ENCODE peak calls at places on chromosomes 16 and 17, in ten cellular contexts. One of them, this sample, is unnamed.

GRCh38 chr17:64687959-64688358 is 25.9 kb upstream of the SMURF2 start:
- DNase-seq in transverse colon: no peak
- DNase-seq in OCI-LY7: no peak
- DNase-seq in lower lobe of right lung: no peak
- DNase-seq in PC-3: peak; percentile 70
- DNase-seq in psoas muscle: no peak
- DNase-seq in adipocyte: no peak
- DNase-seq in heart right ventricle: no peak
- DNase-seq in Caco-2: no peak
- DNase-seq in ascending aorta: no peak
- DNase-seq in this sample: no peak

GRCh38 chr16:30961384-30961783 is 3.8 kb downstream of the SETD1A start:
- DNase-seq in transverse colon: no peak
- DNase-seq in OCI-LY7: no peak
- DNase-seq in lower lobe of right lung: no peak
- DNase-seq in PC-3: no peak
- DNase-seq in psoas muscle: no peak
- DNase-seq in adipocyte: no peak
- DNase-seq in heart right ventricle: no peak
- DNase-seq in Caco-2: no peak
- DNase-seq in ascending aorta: no peak
- DNase-seq in this sample: no peak

GRCh38 chr17:73900516-73900915 is 256.3 kb upstream of the SDK2 start:
- DNase-seq in transverse colon: no peak
- DNase-seq in OCI-LY7: no peak
- DNase-seq in lower lobe of right lung: no peak
- DNase-seq in PC-3: no peak
- DNase-seq in psoas muscle: no peak
- DNase-seq in adipocyte: no peak
- DNase-seq in heart right ventricle: no peak
- DNase-seq in Caco-2: no peak
- DNase-seq in ascending aorta: no peak
- DNase-seq in this sample: no peak

GRCh38 chr16:88069397-88070168 is 118.3 kb downstream of the BANP start:
- DNase-seq in transverse colon: peak; percentile 83
- DNase-seq in OCI-LY7: peak; percentile 98
- DNase-seq in lower lobe of right lung: peak; percentile 30
- DNase-seq in PC-3: no peak
- DNase-seq in psoas muscle: no peak
- DNase-seq in adipocyte: no peak
- DNase-seq in heart right ventricle: no peak
- DNase-seq in Caco-2: no peak
- DNase-seq in ascending aorta: no peak
- DNase-seq in this sample: no peak

GRCh38 chr17:66633322-66633965 is 201.5 kb upstream of the CACNG5 start:
- DNase-seq in transverse colon: no peak
- DNase-seq in OCI-LY7: no peak
- DNase-seq in lower lobe of right lung: no peak
- DNase-seq in PC-3: no peak
- DNase-seq in psoas muscle: no peak
- DNase-seq in adipocyte: peak; percentile 30
- DNase-seq in heart right ventricle: no peak
- DNase-seq in Caco-2: no peak
- DNase-seq in ascending aorta: no peak
- DNase-seq in this sample: no peak

GRCh38 chr17:66357037-66357436 is 54.6 kb downstream of the PRKCA start:
- DNase-seq in transverse colon: no peak
- DNase-seq in OCI-LY7: no peak
- DNase-seq in lower lobe of right lung: no peak
- DNase-seq in PC-3: peak; percentile 30
- DNase-seq in psoas muscle: no peak
- DNase-seq in adipocyte: peak; percentile 39
- DNase-seq in heart right ventricle: no peak
- DNase-seq in Caco-2: no peak
- DNase-seq in ascending aorta: no peak
- DNase-seq in this sample: no peak

GRCh38 chr17:80984749-80985148 is 6.9 kb upstream of the CHMP6 start:
- DNase-seq in transverse colon: no peak
- DNase-seq in OCI-LY7: no peak
- DNase-seq in lower lobe of right lung: no peak
- DNase-seq in PC-3: no peak
- DNase-seq in psoas muscle: peak; percentile 28
- DNase-seq in adipocyte: peak; percentile 86
- DNase-seq in heart right ventricle: no peak
- DNase-seq in Caco-2: no peak
- DNase-seq in ascending aorta: no peak
- DNase-seq in this sample: no peak

GRCh38 chr16:84489141-84489540 is 15.3 kb downstream of the MEAK7 start:
- DNase-seq in transverse colon: no peak
- DNase-seq in OCI-LY7: no peak
- DNase-seq in lower lobe of right lung: no peak
- DNase-seq in PC-3: no peak
- DNase-seq in psoas muscle: no peak
- DNase-seq in adipocyte: no peak
- DNase-seq in heart right ventricle: no peak
- DNase-seq in Caco-2: no peak
- DNase-seq in ascending aorta: no peak
- DNase-seq in this sample: no peak

GRCh38 chr16:15897834-15898254 is 9.4 kb upstream of the CEP20 start:
- DNase-seq in transverse colon: no peak
- DNase-seq in OCI-LY7: peak; percentile 51
- DNase-seq in lower lobe of right lung: no peak
- DNase-seq in PC-3: peak; percentile 38
- DNase-seq in psoas muscle: no peak
- DNase-seq in adipocyte: peak; percentile 63
- DNase-seq in heart right ventricle: no peak
- DNase-seq in Caco-2: no peak
- DNase-seq in ascending aorta: no peak
- DNase-seq in this sample: no peak

GRCh38 chr16:2388875-2389433 is 40.3 kb upstream of the CCNF start:
- DNase-seq in transverse colon: peak; percentile 7
- DNase-seq in OCI-LY7: no peak
- DNase-seq in lower lobe of right lung: no peak
- DNase-seq in PC-3: peak; percentile 84
- DNase-seq in psoas muscle: no peak
- DNase-seq in adipocyte: no peak
- DNase-seq in heart right ventricle: no peak
- DNase-seq in Caco-2: no peak
- DNase-seq in ascending aorta: peak; percentile 63
- DNase-seq in this sample: no peak

GRCh38 chr17:18291718-18292540 is 22.9 kb downstream of the TOP3A start:
- DNase-seq in transverse colon: no peak
- DNase-seq in OCI-LY7: no peak
- DNase-seq in lower lobe of right lung: no peak
- DNase-seq in PC-3: no peak
- DNase-seq in psoas muscle: no peak
- DNase-seq in adipocyte: no peak
- DNase-seq in heart right ventricle: no peak
- DNase-seq in Caco-2: no peak
- DNase-seq in ascending aorta: no peak
- DNase-seq in this sample: no peak

GRCh38 chr16:28105954-28106353 is 42.4 kb upstream of the GSG1L start:
- DNase-seq in transverse colon: no peak
- DNase-seq in OCI-LY7: no peak
- DNase-seq in lower lobe of right lung: no peak
- DNase-seq in PC-3: no peak
- DNase-seq in psoas muscle: no peak
- DNase-seq in adipocyte: no peak
- DNase-seq in heart right ventricle: no peak
- DNase-seq in Caco-2: no peak
- DNase-seq in ascending aorta: no peak
- DNase-seq in this sample: no peak

GRCh38 chr16:28104404-28104803 is 40.9 kb upstream of the GSG1L start:
- DNase-seq in transverse colon: no peak
- DNase-seq in OCI-LY7: no peak
- DNase-seq in lower lobe of right lung: no peak
- DNase-seq in PC-3: no peak
- DNase-seq in psoas muscle: no peak
- DNase-seq in adipocyte: no peak
- DNase-seq in heart right ventricle: no peak
- DNase-seq in Caco-2: no peak
- DNase-seq in ascending aorta: no peak
- DNase-seq in this sample: no peak

GRCh38 chr16:28101533-28101890 is 38.0 kb upstream of the GSG1L start:
- DNase-seq in transverse colon: no peak
- DNase-seq in OCI-LY7: no peak
- DNase-seq in lower lobe of right lung: peak; percentile 17
- DNase-seq in PC-3: no peak
- DNase-seq in psoas muscle: no peak
- DNase-seq in adipocyte: no peak
- DNase-seq in heart right ventricle: no peak
- DNase-seq in Caco-2: no peak
- DNase-seq in ascending aorta: no peak
- DNase-seq in this sample: no peak

GRCh38 chr16:28105297-28105696 is 41.8 kb upstream of the GSG1L start:
- DNase-seq in transverse colon: no peak
- DNase-seq in OCI-LY7: no peak
- DNase-seq in lower lobe of right lung: no peak
- DNase-seq in PC-3: no peak
- DNase-seq in psoas muscle: no peak
- DNase-seq in adipocyte: no peak
- DNase-seq in heart right ventricle: no peak
- DNase-seq in Caco-2: no peak
- DNase-seq in ascending aorta: no peak
- DNase-seq in this sample: no peak

DNA sequence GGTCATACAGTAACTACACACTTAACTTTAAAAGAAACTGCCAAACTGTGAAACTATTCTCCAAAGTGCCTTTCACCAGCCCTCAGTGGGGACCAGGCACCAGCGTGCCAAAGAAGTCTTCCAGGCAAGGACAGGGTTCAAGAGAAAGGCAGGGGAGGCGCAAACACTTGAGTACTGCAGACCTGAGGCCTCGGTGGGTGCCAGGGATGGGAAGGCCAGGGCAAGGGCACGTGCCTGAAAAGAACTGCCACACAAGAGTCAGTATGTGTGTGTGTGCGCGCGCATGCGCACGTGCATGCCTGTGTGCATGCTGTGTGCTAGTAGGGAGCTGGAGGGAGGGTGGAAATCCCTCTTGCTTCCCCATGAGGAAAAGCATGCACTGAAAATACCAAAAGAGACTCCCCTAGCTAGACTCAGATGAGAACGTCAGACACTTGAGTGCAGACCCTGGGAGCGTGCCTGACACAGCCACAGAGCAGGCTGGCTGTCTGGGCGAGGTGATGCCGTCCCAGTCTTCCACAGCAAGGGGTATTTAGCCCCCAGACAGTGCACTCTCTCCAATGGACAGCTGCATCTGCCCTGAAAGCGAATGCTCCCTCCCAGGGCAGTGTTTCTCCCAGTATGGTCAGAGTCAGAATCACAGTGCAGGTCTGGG is 40.1 kb upstream of the GSG1L start:
- DNase-seq in transverse colon: no peak
- DNase-seq in OCI-LY7: no peak
- DNase-seq in lower lobe of right lung: peak; percentile 31
- DNase-seq in PC-3: no peak
- DNase-seq in psoas muscle: no peak
- DNase-seq in adipocyte: no peak
- DNase-seq in heart right ventricle: no peak
- DNase-seq in Caco-2: no peak
- DNase-seq in ascending aorta: no peak
- DNase-seq in this sample: no peak
- H3K36me3 ChIP-seq in transverse colon: peaks cover 3% of the 10 kb centered on the region
- H3K36me3 ChIP-seq in OCI-LY7: peaks cover 100% of the 10 kb centered on the region
- H3K36me3 ChIP-seq in lower lobe of right lung: peaks cover 100% of the 10 kb centered on the region
- H3K36me3 ChIP-seq in PC-3: peaks cover 51% of the 10 kb centered on the region
- H3K36me3 ChIP-seq in psoas muscle: peaks cover 10% of the 10 kb centered on the region
- H3K36me3 ChIP-seq in adipocyte: peaks cover 97% of the 10 kb centered on the region
- H3K36me3 ChIP-seq in heart right ventricle: peaks cover 63% of the 10 kb centered on the region
- H3K36me3 ChIP-seq in Caco-2: peaks cover 3% of the 10 kb centered on the region
- H3K36me3 ChIP-seq in ascending aorta: peaks cover 99% of the 10 kb centered on the region
- H3K36me3 ChIP-seq in this sample: peaks cover 98% of the 10 kb centered on the region

GRCh38 chr16:50797456-50797855 is 55.6 kb downstream of the CYLD start:
- DNase-seq in transverse colon: no peak
- DNase-seq in OCI-LY7: no peak
- DNase-seq in lower lobe of right lung: no peak
- DNase-seq in PC-3: no peak
- DNase-seq in psoas muscle: no peak
- DNase-seq in adipocyte: peak; percentile 4
- DNase-seq in heart right ventricle: no peak
- DNase-seq in Caco-2: no peak
- DNase-seq in ascending aorta: no peak
- DNase-seq in this sample: no peak
- H3K36me3 ChIP-seq in transverse colon: no peaks in the 10 kb centered on the region
- H3K36me3 ChIP-seq in OCI-LY7: no peaks in the 10 kb centered on the region
- H3K36me3 ChIP-seq in lower lobe of right lung: peaks cover 61% of the 10 kb centered on the region
- H3K36me3 ChIP-seq in PC-3: no peaks in the 10 kb centered on the region
- H3K36me3 ChIP-seq in psoas muscle: peaks cover 7% of the 10 kb centered on the region
- H3K36me3 ChIP-seq in adipocyte: peaks cover 60% of the 10 kb centered on the region
- H3K36me3 ChIP-seq in heart right ventricle: peaks cover 16% of the 10 kb centered on the region
- H3K36me3 ChIP-seq in Caco-2: no peaks in the 10 kb centered on the region
- H3K36me3 ChIP-seq in ascending aorta: peaks cover 55% of the 10 kb centered on the region
- H3K36me3 ChIP-seq in this sample: peaks cover 51% of the 10 kb centered on the region

DNA sequence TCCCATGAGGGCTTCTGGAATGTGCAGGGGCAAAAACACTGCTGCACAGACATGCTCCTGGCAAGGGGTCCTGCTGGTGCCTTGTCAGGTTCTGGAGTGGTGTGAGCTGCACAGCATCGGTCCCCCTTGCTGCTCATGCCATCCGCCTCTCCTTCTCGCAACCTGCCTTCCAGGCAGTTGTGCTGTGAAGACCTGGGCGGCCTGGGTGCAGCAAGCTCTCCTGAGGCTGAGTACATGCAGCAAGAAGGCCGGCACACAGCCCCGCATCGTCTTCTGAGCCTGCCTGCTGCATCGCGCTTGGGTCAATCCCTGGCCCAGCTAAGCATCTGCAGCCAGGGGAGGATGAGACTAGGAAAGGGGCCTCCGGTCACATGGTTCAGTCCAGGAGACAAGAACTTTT is 478 bp upstream of the TRPV1 start:
- DNase-seq in transverse colon: no peak
- DNase-seq in OCI-LY7: no peak
- DNase-seq in lower lobe of right lung: no peak
- DNase-seq in PC-3: no peak
- DNase-seq in psoas muscle: no peak
- DNase-seq in adipocyte: no peak
- DNase-seq in heart right ventricle: no peak
- DNase-seq in Caco-2: no peak
- DNase-seq in ascending aorta: no peak
- DNase-seq in this sample: no peak
- H3K36me3 ChIP-seq in transverse colon: no peaks in the 10 kb centered on the region
- H3K36me3 ChIP-seq in OCI-LY7: peaks cover 60% of the 10 kb centered on the region
- H3K36me3 ChIP-seq in lower lobe of right lung: peaks cover 84% of the 10 kb centered on the region
- H3K36me3 ChIP-seq in PC-3: peaks cover 3% of the 10 kb centered on the region
- H3K36me3 ChIP-seq in psoas muscle: no peaks in the 10 kb centered on the region
- H3K36me3 ChIP-seq in adipocyte: peaks cover 56% of the 10 kb centered on the region
- H3K36me3 ChIP-seq in heart right ventricle: peaks cover 34% of the 10 kb centered on the region
- H3K36me3 ChIP-seq in Caco-2: no peaks in the 10 kb centered on the region
- H3K36me3 ChIP-seq in ascending aorta: peaks cover 79% of the 10 kb centered on the region
- H3K36me3 ChIP-seq in this sample: peaks cover 10% of the 10 kb centered on the region

DNA sequence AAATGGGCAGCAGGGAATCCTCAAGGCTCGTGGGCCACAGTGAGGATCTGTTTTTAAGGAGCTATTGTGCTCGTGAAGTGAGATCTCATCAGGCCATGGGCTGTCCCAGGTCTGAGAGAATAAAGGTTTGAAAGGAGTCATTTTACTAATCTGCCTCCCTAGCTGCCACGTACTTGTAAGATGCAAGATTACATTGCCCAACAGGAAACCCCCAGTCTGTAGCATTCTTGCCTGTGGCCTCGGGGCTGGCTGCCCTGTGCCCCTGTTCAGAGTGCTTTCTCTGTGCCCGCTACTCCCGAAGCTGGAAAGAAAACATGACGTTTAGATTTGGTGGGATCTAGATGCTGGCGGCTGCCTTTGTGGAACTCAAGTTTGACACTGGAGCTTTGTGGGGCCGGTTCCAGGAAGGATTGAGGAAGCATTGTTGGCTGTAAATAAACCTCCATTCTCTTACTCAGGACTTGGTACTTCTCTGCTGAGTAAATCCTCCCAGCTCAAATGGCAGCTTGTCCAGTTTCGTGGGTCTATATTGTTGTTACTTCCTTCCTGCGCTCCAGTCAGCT is 21.2 kb downstream of the SAP30BP start:
- DNase-seq in transverse colon: no peak
- DNase-seq in OCI-LY7: peak; percentile 50
- DNase-seq in lower lobe of right lung: no peak
- DNase-seq in PC-3: no peak
- DNase-seq in psoas muscle: no peak
- DNase-seq in adipocyte: peak; percentile 72
- DNase-seq in heart right ventricle: no peak
- DNase-seq in Caco-2: no peak
- DNase-seq in ascending aorta: no peak
- DNase-seq in this sample: no peak
- H3K36me3 ChIP-seq in transverse colon: no peaks in the 10 kb centered on the region
- H3K36me3 ChIP-seq in OCI-LY7: peaks cover 86% of the 10 kb centered on the region
- H3K36me3 ChIP-seq in lower lobe of right lung: peaks cover 33% of the 10 kb centered on the region
- H3K36me3 ChIP-seq in PC-3: peaks cover 24% of the 10 kb centered on the region
- H3K36me3 ChIP-seq in psoas muscle: no peaks in the 10 kb centered on the region
- H3K36me3 ChIP-seq in adipocyte: peaks cover 21% of the 10 kb centered on the region
- H3K36me3 ChIP-seq in heart right ventricle: no peaks in the 10 kb centered on the region
- H3K36me3 ChIP-seq in Caco-2: peaks cover 5% of the 10 kb centered on the region
- H3K36me3 ChIP-seq in ascending aorta: peaks cover 16% of the 10 kb centered on the region
- H3K36me3 ChIP-seq in this sample: peaks cover 32% of the 10 kb centered on the region